ENCODE peak calls at places on chromosomes 1 and 21, in nine cellular contexts. O is CD8-positive, alpha-beta T cell; H is heart left ventricle; F is cardiac muscle cell; V is heart right ventricle; D is pancreas; U is fibroblast of lung; X is RWPE2; W is tibial artery. K is an unnamed sample. For H3K4me1, the result is how much of the 10 kb centered on the place peaks cover.

GRCh38 chr1:161099090-161099802 is 1.1 kb downstream of the KLHDC9 start:
- DNase-seq in O (no peak), H (no peak), F (no peak), V (no peak), D (no peak), U (no peak), X (no peak), W (no peak), K (no peak)

GRCh38 chr1:114671011-114671938 is 1.4 kb upstream of the DENND2C start:
- DNase-seq in O (no peak), H (no peak), F (no peak), V (no peak), D (no peak), U (peak), X (no peak), W (no peak), K (peak)

GRCh38 chr1:20008391-20008841 is 29.0 kb upstream of the PLA2G2A start:
- DNase-seq in O (no peak), H (peak), F (no peak), V (peak), D (peak), U (peak), X (no peak), W (peak), K (no peak)

GRCh38 chr1:203049576-203050180 is 23.4 kb downstream of the PPFIA4 start:
- DNase-seq in O (no peak), H (no peak), F (no peak), V (no peak), D (no peak), U (no peak), X (no peak), W (no peak), K (no peak)

GRCh38 chr1:112061056-112061455 is 71.6 kb upstream of the KCND3 start:
- DNase-seq in O (no peak), H (no peak), F (no peak), V (no peak), D (no peak), U (no peak), X (no peak), W (no peak), K (no peak)

GRCh38 chr1:28199328-28200233 is 23.1 kb upstream of the PTAFR start:
- DNase-seq in O (peak), H (no peak), F (no peak), V (no peak), D (no peak), U (no peak), X (no peak), W (no peak), K (no peak)

GRCh38 chr21:32346951-32347350 is 45.9 kb downstream of the URB1 start:
- DNase-seq in O (no peak), H (no peak), F (no peak), V (no peak), D (no peak), U (no peak), X (no peak), W (no peak), K (no peak)

GRCh38 chr1:75861831-75862230 is 65.1 kb downstream of the MSH4 start:
- DNase-seq in O (no peak), H (no peak), F (no peak), V (no peak), D (no peak), U (no peak), X (no peak), W (no peak), K (no peak)

GRCh38 chr1:228748431-228748830 is 13.2 kb downstream of the RHOU start:
- DNase-seq in O (no peak), H (no peak), F (no peak), V (no peak), D (no peak), U (no peak), X (no peak), W (no peak), K (no peak)

GRCh38 chr1:245453556-245453955 is 298.8 kb downstream of the KIF26B start:
- DNase-seq in O (no peak), H (no peak), F (no peak), V (no peak), D (no peak), U (no peak), X (no peak), W (no peak), K (no peak)

GRCh38 chr1:236502972-236503639 is 20.7 kb upstream of the LGALS8 start:
- DNase-seq in O (peak), H (peak), F (peak), V (peak), D (peak), U (peak), X (no peak), W (peak), K (no peak)

GRCh38 chr1:37817481-37817880 is 9.5 kb upstream of the YRDC start:
- DNase-seq in O (no peak), H (peak), F (no peak), V (peak), D (no peak), U (peak), X (no peak), W (no peak), K (no peak)

GRCh38 chr1:29648026-29648425 is 411.7 kb downstream of the PTPRU start:
- DNase-seq in O (no peak), H (no peak), F (no peak), V (no peak), D (no peak), U (no peak), X (no peak), W (no peak), K (no peak)

GRCh38 chr1:185267701-185268100 is 49.3 kb downstream of the IVNS1ABP start:
- DNase-seq in O (no peak), H (no peak), F (no peak), V (no peak), D (no peak), U (no peak), X (no peak), W (no peak), K (no peak)

GRCh38 chr1:20430355-20431290 is 55.4 kb downstream of the CAMK2N1 start:
- DNase-seq in O (peak), H (no peak), F (peak), V (peak), D (no peak), U (peak), X (no peak), W (no peak), K (no peak)

GRCh38 chr1:12542138-12542465 is 75.9 kb downstream of the DHRS3 start:
- DNase-seq in O (no peak), H (no peak), F (no peak), V (no peak), D (no peak), U (no peak), X (peak), W (no peak), K (no peak)

DNA sequence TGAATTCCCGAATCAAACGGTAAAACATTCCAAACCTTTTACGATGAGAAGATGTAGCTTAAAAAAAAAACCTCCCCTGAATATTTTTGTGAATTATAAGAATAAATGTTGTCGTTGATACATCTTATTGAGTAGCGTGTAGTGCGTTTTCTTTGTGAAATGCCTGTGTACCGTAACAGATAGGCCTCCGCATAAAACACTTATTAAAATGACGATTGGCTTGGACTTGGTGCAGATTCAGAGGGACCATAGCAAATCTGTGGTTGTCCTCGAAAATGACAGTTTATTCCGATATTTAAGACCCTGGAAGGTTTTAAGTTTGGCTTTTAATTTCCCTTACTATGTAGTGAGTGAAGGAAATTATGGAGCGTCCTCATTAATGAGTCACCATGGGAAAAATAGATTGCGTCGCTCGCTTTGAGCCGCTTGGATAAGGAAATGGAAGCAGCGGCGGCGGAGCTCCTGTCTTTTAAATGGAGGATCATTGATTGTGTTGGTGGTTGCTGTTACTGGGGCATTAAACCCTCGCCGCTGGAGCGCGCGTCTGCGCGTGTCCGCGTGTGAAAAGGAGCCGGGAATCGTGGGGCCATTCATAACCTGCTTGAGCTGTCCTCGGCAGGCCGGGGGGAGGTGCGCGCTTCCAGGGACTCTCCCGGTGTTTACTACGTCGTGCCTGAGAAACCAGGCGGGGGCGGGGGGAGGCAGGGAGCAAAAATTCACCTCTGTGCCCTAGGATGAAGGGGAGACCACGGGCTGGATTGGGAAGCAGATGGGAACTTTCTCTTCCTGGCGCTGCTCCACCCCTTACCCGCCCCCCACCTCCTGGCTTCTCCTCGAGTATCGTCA is 1.6 kb downstream of the SPEN start:
- DNase-seq in O (peak), H (peak), F (peak), V (peak), D (peak), U (peak), X (peak), W (peak), K (peak)
- H3K4me1 ChIP-seq in O (under half), H (under half), F (under half), V (half or more), D (under half), U (under half), X (under half), W (half or more), K (under half)

GRCh38 chr1:167490765-167491164 is 27.6 kb downstream of the CD247 start:
- DNase-seq in O (no peak), H (no peak), F (no peak), V (no peak), D (no peak), U (no peak), X (no peak), W (no peak), K (no peak)

GRCh38 chr1:167493372-167493771 is 25.0 kb downstream of the CD247 start:
- DNase-seq in O (no peak), H (no peak), F (no peak), V (no peak), D (no peak), U (no peak), X (no peak), W (no peak), K (no peak)

GRCh38 chr1:167492509-167492910 is 25.8 kb downstream of the CD247 start:
- DNase-seq in O (peak), H (no peak), F (no peak), V (no peak), D (no peak), U (no peak), X (no peak), W (no peak), K (no peak)

GRCh38 chr1:167489581-167490340 is 28.6 kb downstream of the CD247 start:
- DNase-seq in O (peak), H (no peak), F (peak), V (no peak), D (no peak), U (no peak), X (no peak), W (no peak), K (no peak)

DNA sequence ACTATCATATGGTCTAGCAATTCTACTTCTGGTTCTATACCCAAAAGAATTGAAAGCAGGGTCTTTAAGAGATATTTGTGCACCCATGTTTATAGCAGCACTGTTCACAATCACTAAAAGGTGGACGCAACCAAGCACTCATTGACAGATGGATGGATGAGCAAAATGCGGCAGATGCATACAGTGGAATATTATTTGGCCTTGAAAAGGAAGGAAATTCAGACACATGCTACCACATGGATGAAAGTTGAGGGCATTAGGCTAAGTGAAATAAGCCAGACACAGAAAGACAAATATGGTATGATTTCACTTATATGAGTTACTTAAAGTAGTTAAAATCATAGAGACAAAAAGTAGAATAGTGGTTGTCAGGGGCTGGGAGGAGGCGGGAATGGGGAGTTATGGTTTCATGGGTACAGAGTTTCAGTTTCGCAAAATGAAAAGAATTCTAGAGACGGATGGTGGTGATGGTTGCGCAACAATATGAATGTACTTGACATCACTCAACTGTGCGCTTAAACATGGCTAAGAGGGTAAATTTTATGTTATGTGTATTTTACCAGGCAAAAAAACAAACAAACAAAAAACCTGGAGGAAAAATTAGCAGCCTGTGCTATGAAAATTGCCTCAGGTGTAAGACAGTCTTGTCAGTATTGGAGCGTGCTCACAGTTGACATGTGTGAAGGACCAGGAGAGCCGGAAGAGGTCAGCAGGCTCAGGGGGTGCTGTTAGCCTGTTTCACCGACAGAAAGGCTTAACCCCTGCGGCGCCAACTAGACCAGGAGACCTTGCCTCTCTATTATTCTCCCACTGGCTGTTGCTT is 26.5 kb downstream of the CD247 start:
- DNase-seq in O (peak), H (no peak), F (peak), V (no peak), D (no peak), U (no peak), X (no peak), W (no peak), K (peak)
- H3K4me1 ChIP-seq in O (half or more), H (under half), F (under half), V (under half), D (under half), U (under half), X (under half), W (under half), K (under half)

GRCh38 chr1:151993734-151994496 is at the start of gene S100A10:
- DNase-seq in O (peak), H (peak), F (peak), V (peak), D (peak), U (peak), X (peak), W (peak), K (peak)
- H3K4me1 ChIP-seq in O (under half), H (under half), F (under half), V (half or more), D (under half), U (under half), X (half or more), W (under half), K (under half)

GRCh38 chr1:2253797-2254480 is 25.8 kb downstream of the SKI start:
- DNase-seq in O (no peak), H (no peak), F (no peak), V (no peak), D (no peak), U (no peak), X (no peak), W (no peak), K (no peak)
- H3K4me1 ChIP-seq in O (half or more), H (half or more), F (under half), V (half or more), D (under half), U (under half), X (under half), W (half or more), K (under half)

DNA sequence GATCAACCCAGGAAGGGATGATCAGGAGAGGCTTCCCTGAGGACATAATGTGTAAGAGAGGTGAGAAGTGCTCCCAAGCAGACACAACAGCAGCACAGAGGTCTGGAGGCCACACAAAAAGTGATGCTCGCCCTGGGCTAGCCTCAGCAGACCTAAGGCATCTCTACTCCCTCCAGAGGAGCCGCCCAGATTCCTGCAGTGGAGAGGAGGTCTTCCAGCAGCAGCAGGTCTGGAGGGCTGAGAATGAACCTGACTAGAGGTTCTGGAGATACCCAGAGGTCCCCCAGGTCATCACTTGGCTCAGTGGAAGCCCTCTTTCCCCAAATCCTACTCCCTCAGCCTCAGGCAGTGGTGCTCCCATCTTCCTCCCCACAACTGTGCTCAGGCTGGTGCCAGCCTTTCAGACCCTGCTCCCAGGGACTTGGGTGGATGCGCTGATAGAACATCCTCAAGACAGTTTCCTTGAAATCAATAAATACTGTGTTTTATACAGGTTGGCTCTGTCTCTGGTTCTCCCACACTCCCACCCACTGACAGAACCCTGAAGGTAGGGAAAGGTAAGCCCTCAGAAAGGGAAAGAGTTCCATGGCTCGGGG is 5.0 kb downstream of the GJB3 start:
- DNase-seq in O (no peak), H (no peak), F (no peak), V (no peak), D (no peak), U (no peak), X (no peak), W (no peak), K (no peak)
- H3K4me1 ChIP-seq in O (under half), H (under half), F (under half), V (under half), D (under half), U (under half), X (under half), W (under half), K (under half)

DNA sequence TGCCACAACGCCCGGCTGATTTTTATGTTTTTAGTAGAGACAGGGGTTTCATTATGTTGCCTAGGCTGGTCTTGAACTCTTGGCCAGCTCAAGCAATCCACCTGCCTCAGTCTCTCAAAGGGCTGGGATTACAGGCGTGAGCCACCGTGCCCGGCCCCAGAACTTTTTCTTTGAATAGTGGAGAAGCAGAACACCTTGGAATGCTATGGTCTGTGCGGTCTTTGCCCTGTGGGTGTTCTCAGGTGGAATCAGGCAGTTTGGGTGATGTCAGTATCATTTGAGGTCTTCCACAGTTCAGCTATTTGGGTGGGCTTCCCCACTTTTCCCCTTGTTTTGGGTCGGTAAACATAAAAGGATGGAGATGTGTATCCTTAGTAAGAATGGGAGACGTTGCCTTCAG is 17.6 kb downstream of the CAMTA1 start:
- DNase-seq in O (no peak), H (no peak), F (no peak), V (no peak), D (no peak), U (no peak), X (no peak), W (no peak), K (no peak)
- H3K4me1 ChIP-seq in O (under half), H (under half), F (half or more), V (half or more), D (under half), U (under half), X (under half), W (under half), K (under half)

GRCh38 chr1:66725885-66726665 is 26.2 kb upstream of the DYNLT5 start:
- DNase-seq in O (peak), H (peak), F (peak), V (no peak), D (peak), U (peak), X (no peak), W (peak), K (peak)

GRCh38 chr1:66731462-66731861 is 20.8 kb upstream of the DYNLT5 start:
- DNase-seq in O (no peak), H (no peak), F (no peak), V (no peak), D (no peak), U (no peak), X (no peak), W (no peak), K (peak)

GRCh38 chr1:66729130-66729922 is 22.9 kb upstream of the DYNLT5 start:
- DNase-seq in O (no peak), H (no peak), F (no peak), V (no peak), D (no peak), U (no peak), X (no peak), W (no peak), K (peak)

GRCh38 chr1:66730462-66730861 is 21.8 kb upstream of the DYNLT5 start:
- DNase-seq in O (no peak), H (no peak), F (no peak), V (no peak), D (no peak), U (no peak), X (no peak), W (no peak), K (no peak)

GRCh38 chr1:66728021-66728420 is 24.2 kb upstream of the DYNLT5 start:
- DNase-seq in O (no peak), H (no peak), F (no peak), V (no peak), D (no peak), U (no peak), X (no peak), W (no peak), K (no peak)
- H3K4me1 ChIP-seq in O (under half), H (under half), F (under half), V (under half), D (under half), U (under half), X (under half), W (under half), K (under half)

DNA sequence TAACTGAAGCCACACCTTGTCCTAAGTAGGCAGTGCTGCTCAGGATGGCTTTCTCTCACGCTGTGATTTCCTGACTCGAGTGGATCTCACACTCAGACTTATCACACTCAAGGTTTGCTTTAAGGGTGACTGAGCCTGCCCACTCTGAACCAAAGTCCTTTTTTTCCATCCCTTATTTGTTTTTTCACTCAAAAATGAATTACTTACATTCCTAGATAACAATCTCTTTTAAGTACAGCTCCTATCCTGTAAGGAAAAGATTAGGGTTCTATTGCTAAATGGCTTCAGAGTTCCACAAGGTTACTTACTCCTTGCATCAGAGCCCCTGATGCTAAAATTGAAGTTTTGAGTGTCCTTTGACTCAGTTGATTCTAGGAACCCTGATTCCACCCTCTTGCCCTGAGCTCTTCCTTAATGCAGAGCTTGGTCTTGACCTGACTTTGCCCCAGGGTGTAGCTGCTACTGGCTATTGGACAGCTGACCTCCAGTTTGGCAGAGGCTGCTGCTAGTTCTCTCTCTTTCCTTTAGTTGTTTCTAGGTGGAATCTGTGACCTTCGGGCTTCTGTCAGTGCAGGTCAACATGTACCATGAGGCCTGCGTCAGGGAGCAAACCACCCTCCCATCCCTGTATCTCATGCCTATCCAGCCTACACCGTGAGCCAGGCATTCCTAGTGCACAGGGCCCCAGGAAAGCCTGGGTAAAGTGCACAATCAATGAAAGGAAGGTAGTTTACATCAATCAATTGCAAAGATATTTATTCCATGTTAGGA is 80.1 kb upstream of the CD55 start:
- DNase-seq in O (no peak), H (no peak), F (no peak), V (no peak), D (no peak), U (no peak), X (no peak), W (no peak), K (no peak)
- H3K4me1 ChIP-seq in O (under half), H (under half), F (under half), V (under half), D (under half), U (under half), X (under half), W (under half), K (under half)

K was measured in MM.1S.